ENCODE peak calls at places on chromosome 2, in eight cellular contexts. One of them, this sample, is unnamed.

GRCh38 chr2:31270136-31270535 is 36.2 kb downstream of the EHD3 start:
- DNase-seq in keratinocyte: no peak
- DNase-seq in GM23338: peak; percentile 26
- DNase-seq in colonic mucosa: no peak
- DNase-seq in AG10803: peak; percentile 65
- DNase-seq in small intestine: no peak
- DNase-seq in right atrium auricular region: no peak
- DNase-seq in breast epithelium: no peak
- DNase-seq in this sample: no peak

GRCh38 chr2:180694445-180695421 is 285.7 kb upstream of the UBE2E3 start:
- DNase-seq in keratinocyte: no peak
- DNase-seq in small intestine: no peak
- DNase-seq in GM23338: no peak
- DNase-seq in breast epithelium: no peak
- DNase-seq in right atrium auricular region: no peak
- DNase-seq in AG10803: no peak
- DNase-seq in colonic mucosa: no peak
- DNase-seq in this sample: no peak

GRCh38 chr2:109299466-109299865 is 170.5 kb downstream of the SH3RF3 start:
- DNase-seq in AG10803: no peak
- DNase-seq in GM23338: no peak
- DNase-seq in breast epithelium: no peak
- DNase-seq in colonic mucosa: no peak
- DNase-seq in right atrium auricular region: no peak
- DNase-seq in small intestine: no peak
- DNase-seq in keratinocyte: no peak
- DNase-seq in this sample: no peak

GRCh38 chr2:105604938-105605337 is 139.8 kb upstream of the NCK2 start:
- DNase-seq in small intestine: no peak
- DNase-seq in keratinocyte: no peak
- DNase-seq in colonic mucosa: no peak
- DNase-seq in right atrium auricular region: no peak
- DNase-seq in GM23338: no peak
- DNase-seq in breast epithelium: peak; percentile 72
- DNase-seq in AG10803: peak; percentile 7
- DNase-seq in this sample: no peak

GRCh38 chr2:16538691-16539090 is 126.9 kb downstream of the CYRIA start:
- DNase-seq in breast epithelium: no peak
- DNase-seq in AG10803: no peak
- DNase-seq in GM23338: no peak
- DNase-seq in colonic mucosa: no peak
- DNase-seq in small intestine: no peak
- DNase-seq in right atrium auricular region: no peak
- DNase-seq in keratinocyte: no peak
- DNase-seq in this sample: no peak

GRCh38 chr2:40859617-40860016 is 407.7 kb upstream of the SLC8A1 start:
- DNase-seq in colonic mucosa: no peak
- DNase-seq in small intestine: no peak
- DNase-seq in right atrium auricular region: no peak
- DNase-seq in keratinocyte: no peak
- DNase-seq in AG10803: no peak
- DNase-seq in GM23338: peak; percentile 19
- DNase-seq in breast epithelium: no peak
- DNase-seq in this sample: no peak

GRCh38 chr2:290090-290722 is 2.3 kb upstream of the ALKAL2 start:
- DNase-seq in colonic mucosa: peak; percentile 75
- DNase-seq in keratinocyte: no peak
- DNase-seq in AG10803: peak; percentile 77
- DNase-seq in breast epithelium: peak; percentile 38
- DNase-seq in small intestine: peak; percentile 66
- DNase-seq in right atrium auricular region: no peak
- DNase-seq in GM23338: peak; percentile 80
- DNase-seq in this sample: peak; percentile 21

GRCh38 chr2:226891780-226892590 is 56.1 kb downstream of the RHBDD1 start:
- DNase-seq in right atrium auricular region: no peak
- DNase-seq in breast epithelium: no peak
- DNase-seq in GM23338: no peak
- DNase-seq in colonic mucosa: no peak
- DNase-seq in keratinocyte: no peak
- DNase-seq in AG10803: peak; percentile 95
- DNase-seq in small intestine: peak; percentile 35
- DNase-seq in this sample: peak; percentile 80

GRCh38 chr2:42012137-42012536 is 35.7 kb upstream of the PKDCC start:
- DNase-seq in keratinocyte: no peak
- DNase-seq in small intestine: no peak
- DNase-seq in GM23338: no peak
- DNase-seq in right atrium auricular region: no peak
- DNase-seq in AG10803: no peak
- DNase-seq in colonic mucosa: no peak
- DNase-seq in breast epithelium: no peak
- DNase-seq in this sample: no peak

GRCh38 chr2:42008241-42008911 is 39.4 kb upstream of the PKDCC start:
- DNase-seq in breast epithelium: no peak
- DNase-seq in AG10803: peak; percentile 58
- DNase-seq in small intestine: no peak
- DNase-seq in GM23338: no peak
- DNase-seq in keratinocyte: no peak
- DNase-seq in colonic mucosa: no peak
- DNase-seq in right atrium auricular region: no peak
- DNase-seq in this sample: no peak

GRCh38 chr2:42007596-42007995 is 40.2 kb upstream of the PKDCC start:
- DNase-seq in breast epithelium: no peak
- DNase-seq in keratinocyte: no peak
- DNase-seq in right atrium auricular region: no peak
- DNase-seq in AG10803: no peak
- DNase-seq in GM23338: no peak
- DNase-seq in colonic mucosa: no peak
- DNase-seq in small intestine: no peak
- DNase-seq in this sample: no peak

GRCh38 chr2:42010743-42011298 is 37.0 kb upstream of the PKDCC start:
- DNase-seq in breast epithelium: no peak
- DNase-seq in right atrium auricular region: no peak
- DNase-seq in GM23338: no peak
- DNase-seq in keratinocyte: no peak
- DNase-seq in AG10803: peak; percentile 91
- DNase-seq in colonic mucosa: no peak
- DNase-seq in small intestine: no peak
- DNase-seq in this sample: peak; percentile 16

GRCh38 chr2:42009657-42010580 is 37.9 kb upstream of the PKDCC start:
- DNase-seq in AG10803: peak; percentile 30
- DNase-seq in GM23338: no peak
- DNase-seq in breast epithelium: no peak
- DNase-seq in right atrium auricular region: no peak
- DNase-seq in colonic mucosa: no peak
- DNase-seq in small intestine: peak; percentile 22
- DNase-seq in keratinocyte: no peak
- DNase-seq in this sample: no peak
- H3K4me3 ChIP-seq in AG10803: no peak overlapping the region
- H3K4me3 ChIP-seq in GM23338: no peak overlapping the region
- H3K4me3 ChIP-seq in breast epithelium: no peak overlapping the region
- H3K4me3 ChIP-seq in right atrium auricular region: no peak overlapping the region
- H3K4me3 ChIP-seq in colonic mucosa: no peak overlapping the region
- H3K4me3 ChIP-seq in small intestine: no peak overlapping the region
- H3K4me3 ChIP-seq in keratinocyte: no peak overlapping the region
- H3K4me3 ChIP-seq in this sample: no peak overlapping the region

GRCh38 chr2:218897394-218898108 is 16.9 kb downstream of the WNT10A start:
- DNase-seq in GM23338: no peak
- DNase-seq in right atrium auricular region: peak; percentile 44
- DNase-seq in colonic mucosa: no peak
- DNase-seq in AG10803: no peak
- DNase-seq in breast epithelium: no peak
- DNase-seq in small intestine: no peak
- DNase-seq in keratinocyte: no peak
- DNase-seq in this sample: no peak

GRCh38 chr2:218896501-218897393 is 16.1 kb downstream of the WNT10A start:
- DNase-seq in GM23338: peak; percentile 71
- DNase-seq in right atrium auricular region: peak; percentile 53
- DNase-seq in colonic mucosa: peak; percentile 25
- DNase-seq in small intestine: no peak
- DNase-seq in AG10803: no peak
- DNase-seq in keratinocyte: peak; percentile 81
- DNase-seq in breast epithelium: no peak
- DNase-seq in this sample: no peak

GRCh38 chr2:218894168-218895157 is 13.8 kb downstream of the WNT10A start:
- DNase-seq in colonic mucosa: no peak
- DNase-seq in right atrium auricular region: no peak
- DNase-seq in keratinocyte: no peak
- DNase-seq in GM23338: no peak
- DNase-seq in small intestine: no peak
- DNase-seq in AG10803: no peak
- DNase-seq in breast epithelium: no peak
- DNase-seq in this sample: no peak

GRCh38 chr2:218895326-218895725 is 14.7 kb downstream of the WNT10A start:
- DNase-seq in right atrium auricular region: no peak
- DNase-seq in keratinocyte: no peak
- DNase-seq in GM23338: peak; percentile 65
- DNase-seq in small intestine: no peak
- DNase-seq in AG10803: no peak
- DNase-seq in breast epithelium: no peak
- DNase-seq in colonic mucosa: peak; percentile 15
- DNase-seq in this sample: no peak

GRCh38 chr2:218895758-218896500 is 15.3 kb downstream of the WNT10A start:
- DNase-seq in GM23338: peak; percentile 32
- DNase-seq in AG10803: no peak
- DNase-seq in keratinocyte: no peak
- DNase-seq in small intestine: no peak
- DNase-seq in right atrium auricular region: peak; percentile 54
- DNase-seq in colonic mucosa: peak; percentile 15
- DNase-seq in breast epithelium: no peak
- DNase-seq in this sample: no peak
- H3K4me3 ChIP-seq in GM23338: peak overlapping the region; percentile 51
- H3K4me3 ChIP-seq in AG10803: no peak overlapping the region
- H3K4me3 ChIP-seq in keratinocyte: no peak overlapping the region
- H3K4me3 ChIP-seq in small intestine: no peak overlapping the region
- H3K4me3 ChIP-seq in right atrium auricular region: no peak overlapping the region
- H3K4me3 ChIP-seq in colonic mucosa: no peak overlapping the region
- H3K4me3 ChIP-seq in breast epithelium: no peak overlapping the region
- H3K4me3 ChIP-seq in this sample: no peak overlapping the region

GRCh38 chr2:42140501-42140900 is 28.7 kb upstream of the EML4 start:
- DNase-seq in right atrium auricular region: no peak
- DNase-seq in small intestine: no peak
- DNase-seq in AG10803: no peak
- DNase-seq in keratinocyte: no peak
- DNase-seq in colonic mucosa: no peak
- DNase-seq in GM23338: no peak
- DNase-seq in breast epithelium: no peak
- DNase-seq in this sample: no peak

GRCh38 chr2:42138163-42139016 is 30.8 kb upstream of the EML4 start:
- DNase-seq in AG10803: peak; percentile 99
- DNase-seq in right atrium auricular region: no peak
- DNase-seq in colonic mucosa: no peak
- DNase-seq in GM23338: no peak
- DNase-seq in keratinocyte: no peak
- DNase-seq in small intestine: no peak
- DNase-seq in breast epithelium: peak; percentile 77
- DNase-seq in this sample: peak; percentile 95

GRCh38 chr2:42139141-42139540 is 30.0 kb upstream of the EML4 start:
- DNase-seq in GM23338: no peak
- DNase-seq in keratinocyte: no peak
- DNase-seq in colonic mucosa: no peak
- DNase-seq in AG10803: peak; percentile 27
- DNase-seq in right atrium auricular region: no peak
- DNase-seq in small intestine: no peak
- DNase-seq in breast epithelium: no peak
- DNase-seq in this sample: no peak

GRCh38 chr2:42142476-42143184 is 26.5 kb upstream of the EML4 start:
- DNase-seq in small intestine: no peak
- DNase-seq in keratinocyte: no peak
- DNase-seq in right atrium auricular region: no peak
- DNase-seq in breast epithelium: no peak
- DNase-seq in colonic mucosa: no peak
- DNase-seq in AG10803: no peak
- DNase-seq in GM23338: no peak
- DNase-seq in this sample: no peak

DNA sequence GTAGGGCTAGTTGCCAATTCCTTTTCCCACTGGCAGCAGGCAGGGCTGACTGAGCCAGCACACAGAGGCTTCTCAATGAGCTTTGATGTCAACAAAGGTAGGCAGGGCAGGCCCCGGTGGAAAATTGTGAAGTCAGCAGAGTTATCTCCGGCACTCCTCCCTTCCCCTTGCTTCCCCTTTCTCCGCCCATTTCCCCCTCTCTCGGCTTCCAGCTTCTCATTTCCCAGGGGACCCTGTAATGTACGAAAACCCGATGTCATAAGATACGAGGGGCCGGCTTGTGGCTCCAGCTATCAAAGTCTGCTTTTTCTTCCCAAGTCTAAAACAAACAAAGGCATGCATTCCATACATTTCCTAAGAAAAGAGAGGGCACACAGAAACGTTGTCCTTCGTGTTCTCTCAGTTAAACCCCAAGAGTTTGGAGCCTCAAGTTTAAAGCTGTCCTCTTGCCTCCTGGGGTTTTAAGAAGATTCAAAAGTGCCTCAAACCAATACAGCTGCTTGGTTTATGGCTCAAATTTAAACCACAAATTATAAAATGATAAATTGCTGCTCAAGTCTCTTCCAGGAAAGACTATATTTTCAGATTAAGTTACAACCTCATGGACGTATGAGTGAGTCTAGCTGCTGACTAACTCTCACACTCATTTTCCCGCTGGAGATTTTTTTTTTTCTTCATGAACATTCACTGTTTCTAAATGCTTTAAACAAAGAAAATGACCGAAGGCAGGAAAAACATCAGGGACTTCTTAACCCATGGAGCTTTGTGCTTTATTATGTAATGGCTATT is 27.3 kb upstream of the EML4 start:
- DNase-seq in keratinocyte: no peak
- DNase-seq in breast epithelium: no peak
- DNase-seq in AG10803: peak; percentile 87
- DNase-seq in right atrium auricular region: peak; percentile 72
- DNase-seq in colonic mucosa: peak; percentile 76
- DNase-seq in small intestine: peak; percentile 67
- DNase-seq in GM23338: peak; percentile 72
- DNase-seq in this sample: no peak
- H3K4me3 ChIP-seq in keratinocyte: no peak overlapping the region
- H3K4me3 ChIP-seq in breast epithelium: peak overlapping the region; percentile 9
- H3K4me3 ChIP-seq in AG10803: peak overlapping the region; percentile 48
- H3K4me3 ChIP-seq in right atrium auricular region: no peak overlapping the region
- H3K4me3 ChIP-seq in colonic mucosa: peak overlapping the region; percentile 14
- H3K4me3 ChIP-seq in small intestine: no peak overlapping the region
- H3K4me3 ChIP-seq in GM23338: peak overlapping the region; percentile 46
- H3K4me3 ChIP-seq in this sample: peak overlapping the region; percentile 24

DNA sequence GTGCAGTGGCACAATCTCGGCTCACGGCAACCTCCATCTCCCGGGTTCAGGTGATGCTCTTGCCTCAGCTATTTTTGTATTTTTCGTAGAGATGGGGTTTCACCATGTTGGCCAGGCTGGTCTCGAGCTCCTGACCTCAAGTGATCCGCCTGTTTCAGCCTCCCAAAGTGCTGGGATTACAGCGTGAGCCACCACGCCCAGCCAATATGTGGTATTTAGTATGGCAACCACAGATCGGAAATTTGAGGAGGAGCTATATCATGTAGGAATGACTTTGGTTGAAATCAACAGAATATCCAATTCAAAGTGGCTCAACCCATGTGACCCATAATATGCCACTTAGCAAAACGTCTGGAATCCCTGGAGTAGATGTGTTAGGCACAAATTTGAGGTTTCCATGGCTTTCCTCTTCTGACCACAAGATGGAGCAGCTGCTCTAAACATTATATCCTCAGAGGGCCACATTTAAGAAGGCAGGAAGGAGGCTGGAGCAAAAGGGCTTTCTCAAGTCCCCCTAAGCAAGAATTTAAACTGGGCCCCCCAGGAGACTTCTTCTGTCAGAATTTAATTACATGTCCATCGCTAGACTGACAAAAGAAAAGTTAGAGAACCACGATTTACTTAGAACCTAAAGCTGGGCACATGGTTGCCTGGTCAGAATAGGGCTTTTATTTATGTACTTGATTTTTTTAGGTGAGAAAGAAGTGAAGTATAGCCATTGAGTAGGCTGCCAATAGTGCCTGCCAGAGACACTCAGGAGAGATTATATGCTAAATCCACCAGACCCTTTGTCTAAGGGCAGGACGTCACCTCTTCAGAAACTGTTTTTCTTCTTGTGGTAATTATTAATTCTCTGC is 49.6 kb upstream of the ITSN2 start:
- DNase-seq in small intestine: peak; percentile 71
- DNase-seq in breast epithelium: peak; percentile 32
- DNase-seq in AG10803: peak; percentile 71
- DNase-seq in keratinocyte: no peak
- DNase-seq in GM23338: peak; percentile 87
- DNase-seq in colonic mucosa: peak; percentile 47
- DNase-seq in right atrium auricular region: peak; percentile 58
- DNase-seq in this sample: peak; percentile 46
- H3K4me3 ChIP-seq in small intestine: no peak overlapping the region
- H3K4me3 ChIP-seq in breast epithelium: no peak overlapping the region
- H3K4me3 ChIP-seq in AG10803: no peak overlapping the region
- H3K4me3 ChIP-seq in keratinocyte: no peak overlapping the region
- H3K4me3 ChIP-seq in GM23338: no peak overlapping the region
- H3K4me3 ChIP-seq in colonic mucosa: no peak overlapping the region
- H3K4me3 ChIP-seq in right atrium auricular region: no peak overlapping the region
- H3K4me3 ChIP-seq in this sample: no peak overlapping the region